ENCODE peak calls at places on chromosomes 16 and 17, in five cellular contexts. K is tibial nerve, E is cardiac muscle cell, F is HFFc6, G is GM20000. D is an unnamed sample.

GRCh38 chr16:50683689-50684374 is 2.7 kb upstream of the SNX20 start:
- DNase-seq in E (no peak), K (no peak), F (no peak), G (peak; percentile 79), D (no peak)

GRCh38 chr16:75477680-75478473 is 13.4 kb upstream of the TMEM170A start:
- DNase-seq in F (no peak), G (peak; percentile 59), K (no peak), E (no peak), D (no peak)

GRCh38 chr16:15031179-15031578 is 24.7 kb downstream of the NTAN1 start:
- DNase-seq in E (no peak), K (no peak), F (no peak), G (no peak), D (no peak)

GRCh38 chr17:42163113-42163512 is 8.3 kb upstream of the RAB5C start:
- DNase-seq in K (no peak), E (no peak), F (no peak), G (peak; percentile 62), D (no peak)

GRCh38 chr17:26774291-26775218 is 519.4 kb upstream of the WSB1 start:
- DNase-seq in E (no peak), G (peak; percentile 4), K (no peak), F (no peak), D (no peak)

GRCh38 chr16:88379694-88380040 is 3.1 kb upstream of the ZNF469 start:
- DNase-seq in E (no peak), G (no peak), K (no peak), F (no peak), D (no peak)

GRCh38 chr17:46839211-46839610 is 12.2 kb upstream of the WNT9B start:
- DNase-seq in G (no peak), E (no peak), K (no peak), F (no peak), D (no peak)

GRCh38 chr17:78001182-78001581 is 42.7 kb downstream of the TNRC6C start:
- DNase-seq in F (no peak), K (no peak), E (peak; percentile 36), G (no peak), D (no peak)

GRCh38 chr17:27657620-27658019 is 26.6 kb downstream of the LGALS9 start:
- DNase-seq in F (no peak), E (peak; percentile 29), G (no peak), K (no peak), D (no peak)

GRCh38 chr17:22507823-22508222 is 815.5 kb downstream of the KCNJ18 start:
- DNase-seq in F (no peak), E (no peak), K (no peak), G (no peak), D (no peak)
- TF ChIP-seq CTCF in F (no peak), E (no peak), K (no peak), G (no peak), D (no peak)

GRCh38 chr17:73093286-73093685 is 798 bp upstream of the SLC39A11 start:
- DNase-seq in F (no peak), K (no peak), G (no peak), E (no peak), D (no peak)
- TF ChIP-seq CTCF in F (no peak), K (no peak), G (no peak), E (no peak), D (no peak)

GRCh38 chr17:55324296-55324978 is 59.7 kb downstream of the HLF start:
- DNase-seq in E (no peak), F (no peak), G (no peak), K (no peak), D (no peak)
- TF ChIP-seq CTCF in E (no peak), F (no peak), G (no peak), K (no peak), D (no peak)

GRCh38 chr16:4891097-4891885 is 44.0 kb downstream of the UBN1 start:
- DNase-seq in K (no peak), F (no peak), E (no peak), G (no peak), D (no peak)
- TF ChIP-seq CTCF in K (no peak), F (no peak), E (no peak), G (no peak), D (no peak)

DNA sequence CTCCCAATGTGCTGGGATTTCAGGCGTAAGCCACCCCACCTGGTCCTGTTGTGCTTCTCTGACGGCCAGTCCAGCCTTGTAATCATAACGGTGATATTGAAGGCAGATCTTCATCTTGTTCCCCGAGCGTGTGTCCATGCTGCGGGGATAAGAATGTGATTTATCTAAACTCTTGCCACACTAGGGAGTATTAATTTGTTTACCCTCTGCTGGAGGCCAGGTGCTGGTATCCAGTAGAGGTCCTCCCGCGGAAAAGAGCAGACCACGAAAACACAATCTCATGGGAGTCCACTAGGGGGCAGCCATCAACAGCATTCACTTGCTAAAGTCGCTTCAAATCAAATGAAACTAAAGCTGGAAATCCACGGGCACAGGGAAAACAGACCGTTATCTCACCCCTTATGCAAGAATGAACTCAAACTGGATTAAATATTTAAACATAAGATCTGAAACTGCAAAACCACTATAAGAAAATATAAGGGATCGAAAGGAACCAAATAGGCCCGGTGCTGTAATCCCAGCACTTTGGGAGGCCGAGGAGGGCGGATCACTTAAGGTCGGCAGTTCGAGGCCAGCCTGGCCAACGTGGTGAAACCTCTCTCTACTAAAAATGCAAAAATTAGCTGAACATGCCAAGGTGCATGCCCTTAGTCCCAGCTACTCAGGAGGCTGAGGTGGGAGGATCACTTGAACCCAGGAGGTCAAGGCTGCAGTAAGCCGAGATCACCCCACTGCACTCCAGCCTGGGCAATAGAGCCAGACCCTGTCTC is 22.3 kb upstream of the RBBP6 start:
- DNase-seq in K (peak; percentile 69), G (peak; percentile 68), E (peak; percentile 92), F (peak; percentile 82), D (peak; percentile 80)
- TF ChIP-seq CTCF in K (peak; percentile 86), G (peak; percentile 71), E (peak; percentile 95), F (peak; percentile 96), D (peak; percentile 91)

GRCh38 chr17:18043491-18043890 is 4.3 kb downstream of the GID4 start:
- DNase-seq in K (no peak), G (no peak), F (peak; percentile 36), E (peak; percentile 37), D (no peak)
- TF ChIP-seq CTCF in K (peak; percentile 6), G (peak; percentile 5), F (peak; percentile 49), E (peak; percentile 25), D (peak; percentile 6)

DNA sequence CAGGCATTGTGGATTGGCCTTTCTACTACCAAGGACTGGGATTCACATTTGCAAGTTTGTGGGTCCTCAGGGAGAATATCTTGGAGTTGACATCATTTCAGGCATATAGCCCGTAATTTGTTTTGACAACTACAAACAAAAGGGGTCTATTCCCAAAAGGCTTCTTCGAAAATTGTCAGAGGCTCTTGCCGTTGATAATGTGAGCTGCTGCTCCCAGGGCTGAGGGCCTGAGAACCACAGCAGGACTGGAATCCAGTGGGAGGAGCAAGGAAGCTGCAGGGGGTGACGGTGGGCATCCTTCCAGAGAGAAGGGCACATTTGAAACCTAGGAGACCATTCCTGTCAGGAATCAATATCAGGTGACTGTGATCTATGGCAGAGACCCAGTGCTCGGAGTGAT is 761.6 kb upstream of the RBFOX1 start:
- DNase-seq in F (no peak), K (no peak), G (no peak), E (no peak), D (no peak)
- TF ChIP-seq CTCF in F (no peak), K (no peak), G (no peak), E (no peak), D (no peak)

DNA sequence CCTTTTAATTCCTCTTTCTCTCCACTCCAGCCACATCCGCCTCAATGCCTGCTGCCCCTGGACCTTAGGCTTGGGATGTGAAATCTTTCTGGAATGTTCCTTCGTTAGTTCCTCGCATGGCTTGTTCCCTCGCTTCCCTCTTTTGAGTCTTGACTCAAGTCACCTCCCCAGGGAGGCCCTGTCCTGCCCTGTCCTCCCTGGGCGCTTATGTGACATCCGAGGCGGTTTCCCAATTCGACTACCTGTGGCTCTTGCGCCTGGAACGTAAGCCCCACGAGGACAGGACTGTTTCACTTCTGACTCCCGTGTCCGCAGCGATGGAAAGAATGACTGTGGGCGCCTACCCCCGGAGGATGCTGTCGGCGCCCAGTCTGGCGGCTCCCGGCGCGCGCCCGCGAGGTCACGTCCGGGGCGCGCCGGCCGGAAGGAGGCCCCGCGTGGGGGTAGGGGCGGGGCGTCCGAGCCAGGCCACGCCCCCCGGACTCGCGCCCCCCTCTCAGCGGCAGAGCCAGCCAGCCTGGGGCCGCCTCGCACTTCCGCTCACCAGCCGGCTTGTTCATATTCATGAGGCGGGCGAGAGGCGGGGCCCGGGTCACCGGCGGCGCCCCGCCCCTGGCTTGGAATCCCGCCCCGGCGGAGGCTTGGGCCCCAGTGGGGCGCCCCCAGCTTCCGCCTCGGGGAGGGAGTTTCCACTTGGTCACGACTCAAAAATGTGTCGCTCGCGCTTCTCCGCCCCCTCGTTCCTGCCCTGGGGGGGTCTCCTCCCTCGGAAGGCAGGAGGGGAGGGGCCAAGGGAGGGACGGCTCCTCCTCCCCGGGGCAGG is 8.4 kb upstream of the GLIS2 start:
- DNase-seq in E (peak; percentile 98), G (peak; percentile 100), K (peak; percentile 84), F (peak; percentile 92), D (peak; percentile 92)
- TF ChIP-seq CTCF in E (no peak), G (no peak), K (no peak), F (peak; percentile 56), D (no peak)